ENCODE peak calls at places on chromosomes 7 and 10, in four cellular contexts. V, L, S and R are unnamed samples.

GRCh38 chr7:12315049-12315448 is 88.6 kb downstream of the VWDE start:
- DNase-seq in L (no peak), V (no peak), S (peak; percentile 82), R (peak; percentile 49)

GRCh38 chr10:28250782-28251181 is 52.1 kb downstream of the MPP7 start:
- DNase-seq in S (no peak), L (no peak), V (no peak), R (no peak)

GRCh38 chr10:119283818-119284217 is 76.4 kb downstream of the GRK5 start:
- DNase-seq in V (no peak), L (no peak), S (no peak), R (no peak)

GRCh38 chr10:122541541-122542002 is 19.0 kb upstream of the DMBT1 start:
- DNase-seq in L (no peak), V (no peak), S (no peak), R (no peak)

GRCh38 chr10:36888925-36889573 is 236.3 kb upstream of the ANKRD30A start:
- DNase-seq in L (peak; percentile 70), V (no peak), S (peak; percentile 34), R (no peak)

GRCh38 chr10:72764151-72764550 is 72.2 kb downstream of the MCU start:
- DNase-seq in V (no peak), L (no peak), S (no peak), R (no peak)

GRCh38 chr7:158657189-158657746 is 47.3 kb downstream of the NCAPG2 start:
- DNase-seq in L (no peak), V (no peak), S (no peak), R (no peak)

GRCh38 chr10:81874878-81875679 is at the start of gene NRG3:
- DNase-seq in V (no peak), L (no peak), S (no peak), R (no peak)

GRCh38 chr7:30313348-30313747 is 29.0 kb downstream of the ZNRF2 start:
- DNase-seq in L (no peak), S (no peak), V (no peak), R (no peak)

GRCh38 chr7:116327751-116328150 is 117.4 kb downstream of the TES start:
- DNase-seq in V (no peak), L (no peak), S (no peak), R (no peak)

GRCh38 chr7:13198741-13199140 is 511.3 kb downstream of the ARL4A start:
- DNase-seq in L (no peak), S (no peak), V (no peak), R (no peak)

GRCh38 chr10:60573342-60573741 is 183.7 kb upstream of the ANK3 start:
- DNase-seq in V (no peak), S (peak; percentile 45), L (no peak), R (no peak)

GRCh38 chr7:13457790-13458189 is 531.7 kb downstream of the ETV1 start:
- DNase-seq in S (peak; percentile 56), L (no peak), V (peak; percentile 1), R (no peak)

GRCh38 chr7:74372511-74373111 is 81.1 kb upstream of the GTF2IRD1 start:
- DNase-seq in V (peak; percentile 41), L (peak; percentile 25), S (no peak), R (no peak)

GRCh38 chr10:117431160-117431559 is 55.9 kb upstream of the PDZD8 start:
- DNase-seq in V (peak; percentile 4), L (no peak), S (no peak), R (no peak)

GRCh38 chr7:66877577-66878300 is 43.3 kb upstream of the TMEM248 start:
- DNase-seq in L (no peak), V (no peak), S (no peak), R (no peak)

GRCh38 chr7:2729893-2730716 is 42.1 kb downstream of the AMZ1 start:
- DNase-seq in L (peak; percentile 63), V (peak; percentile 76), S (no peak), R (no peak)

GRCh38 chr7:47830015-47830414 is 118.3 kb downstream of the PKD1L1 start:
- DNase-seq in S (no peak), L (no peak), V (no peak), R (no peak)

GRCh38 chr10:29598861-29599311 is 35.9 kb downstream of the SVIL start:
- DNase-seq in L (peak; percentile 43), S (no peak), V (no peak), R (no peak)

GRCh38 chr10:4241724-4242345 is 456.8 kb upstream of the KLF6 start:
- DNase-seq in L (peak; percentile 61), V (no peak), S (no peak), R (no peak)

GRCh38 chr7:101560856-101561255 is 68.2 kb downstream of the MYL10 start:
- DNase-seq in S (no peak), V (no peak), L (no peak), R (no peak)

GRCh38 chr10:102656026-102656425 is 11.7 kb downstream of the TRIM8 start:
- DNase-seq in V (no peak), S (no peak), L (no peak), R (no peak)

GRCh38 chr10:3465406-3465891 is 292.9 kb upstream of the PITRM1 start:
- DNase-seq in S (no peak), V (no peak), L (no peak), R (no peak)

GRCh38 chr7:42144253-42145002 is 92.6 kb downstream of the GLI3 start:
- DNase-seq in S (no peak), V (no peak), L (no peak), R (no peak)

GRCh38 chr7:116598278-116598677 is 73.4 kb downstream of the CAV1 start:
- DNase-seq in V (no peak), S (no peak), L (peak; percentile 20), R (no peak)

GRCh38 chr10:104123397-104123796 is 1.4 kb downstream of the SFR1 start:
- DNase-seq in V (no peak), L (no peak), S (no peak), R (no peak)

GRCh38 chr10:63681965-63682704 is 160.9 kb downstream of the REEP3 start:
- DNase-seq in S (no peak), V (no peak), L (no peak), R (no peak)

GRCh38 chr10:26367771-26368170 is 70.4 kb upstream of the APBB1IP start:
- DNase-seq in S (no peak), V (no peak), L (peak; percentile 67), R (no peak)

GRCh38 chr10:4111593-4111992 is 326.6 kb upstream of the KLF6 start:
- DNase-seq in L (no peak), V (no peak), S (no peak), R (no peak)

GRCh38 chr10:29102636-29103035 is 186.2 kb upstream of the LYZL1 start:
- DNase-seq in L (no peak), S (no peak), V (no peak), R (no peak)

GRCh38 chr7:20408467-20408826 is 77.7 kb downstream of the ITGB8 start:
- DNase-seq in L (peak; percentile 4), S (no peak), V (no peak), R (peak; percentile 1)

GRCh38 chr7:13639416-13639815 is 350.1 kb downstream of the ETV1 start:
- DNase-seq in L (no peak), V (no peak), S (peak; percentile 99), R (no peak)